ENCODE peak calls at places on chromosome X, in nine cellular contexts. D, C, H, F, A, K, X, G and U are unnamed samples.

GRCh38 chrX:1323315-1323714 is 13.3 kb upstream of the IL3RA start:
- DNase-seq in C (no peak), F (peak), X (no peak), A (peak), D (peak), K (no peak), G (peak), H (no peak), U (peak)

GRCh38 chrX:45445745-45446412 is 245.2 kb upstream of the DIPK2B start:
- DNase-seq in K (no peak), H (no peak), D (no peak), G (no peak), A (no peak), C (peak), F (no peak), X (no peak), U (no peak)

GRCh38 chrX:29661290-29661689 is 554.1 kb upstream of the MAGEB2 start:
- DNase-seq in C (no peak), D (no peak), H (no peak), A (no peak), K (no peak), F (no peak), X (no peak), G (no peak), U (no peak)

GRCh38 chrX:151974336-151975227 is at the start of gene GABRE:
- DNase-seq in D (no peak), F (no peak), K (no peak), G (peak), C (no peak), H (peak), A (peak), X (no peak), U (peak)

GRCh38 chrX:118847676-118848075 is 24.1 kb downstream of the ZCCHC12 start:
- DNase-seq in G (peak), C (no peak), F (no peak), D (peak), X (no peak), K (no peak), A (no peak), H (no peak), U (no peak)

GRCh38 chrX:8049827-8050226 is 121.2 kb downstream of the VCX2 start:
- DNase-seq in H (no peak), F (no peak), D (no peak), A (no peak), X (no peak), K (no peak), G (no peak), C (no peak), U (no peak)

GRCh38 chrX:137792214-137792613 is 226.3 kb downstream of the ZIC3 start:
- DNase-seq in C (no peak), H (no peak), A (no peak), K (no peak), D (no peak), G (no peak), X (no peak), F (no peak), U (no peak)

GRCh38 chrX:42102586-42103282 is 179.4 kb upstream of the CASK start:
- DNase-seq in H (peak), G (no peak), D (no peak), A (no peak), X (no peak), K (no peak), C (no peak), F (no peak), U (no peak)

GRCh38 chrX:69066021-69066757 is 99.1 kb downstream of the PJA1 start:
- DNase-seq in K (peak), C (no peak), F (peak), A (no peak), H (no peak), G (no peak), D (no peak), X (no peak), U (no peak)

GRCh38 chrX:77953708-77954107 is 15.7 kb downstream of the PGAM4 start:
- DNase-seq in K (no peak), H (no peak), A (no peak), X (no peak), C (no peak), G (no peak), F (no peak), D (no peak), U (no peak)

GRCh38 chrX:12984629-12985303 is 9.9 kb downstream of the TMSB4X start:
- DNase-seq in D (no peak), C (no peak), H (no peak), K (no peak), A (no peak), X (no peak), F (no peak), G (no peak), U (no peak)

GRCh38 chrX:118049713-118050112 is 66.9 kb downstream of the KLHL13 start:
- DNase-seq in H (no peak), A (no peak), C (no peak), G (no peak), X (no peak), K (no peak), D (no peak), F (no peak), U (no peak)

GRCh38 chrX:66902081-66902480 is 263.2 kb upstream of the EDA2R start:
- DNase-seq in K (no peak), D (no peak), H (no peak), F (no peak), X (no peak), A (no peak), G (no peak), C (no peak), U (no peak)

GRCh38 chrX:91389026-91389425 is 45.6 kb upstream of the PABPC5 start:
- DNase-seq in X (no peak), H (no peak), C (no peak), F (no peak), D (no peak), G (no peak), A (no peak), K (no peak), U (no peak)

GRCh38 chrX:129738466-129739308 is at the start of gene XPNPEP2:
- DNase-seq in F (no peak), D (no peak), G (peak), C (peak), H (no peak), X (no peak), A (peak), K (no peak), U (no peak)

GRCh38 chrX:34848281-34848680 is 94.3 kb upstream of the FAM47B start:
- DNase-seq in X (no peak), C (peak), D (no peak), G (no peak), K (no peak), A (no peak), H (no peak), F (no peak), U (no peak)

GRCh38 chrX:49915352-49916222 is 6.8 kb upstream of the CLCN5 start:
- DNase-seq in D (peak), F (no peak), H (peak), A (no peak), G (peak), K (no peak), X (no peak), C (no peak), U (peak)

GRCh38 chrX:108309144-108309543 is 129.1 kb downstream of the COL4A6 start:
- DNase-seq in X (no peak), D (no peak), C (no peak), G (no peak), A (no peak), H (no peak), F (no peak), K (no peak), U (no peak)

GRCh38 chrX:41543022-41543421 is 95.9 kb downstream of the NYX start:
- DNase-seq in H (no peak), C (no peak), K (no peak), G (no peak), F (no peak), X (no peak), A (no peak), D (no peak), U (no peak)

GRCh38 chrX:96004386-96004785 is 680.3 kb upstream of the DIAPH2 start:
- DNase-seq in H (no peak), D (no peak), F (no peak), C (no peak), X (no peak), G (no peak), K (no peak), A (no peak), U (no peak)

GRCh38 chrX:17007134-17007768 is 60.8 kb downstream of the REPS2 start:
- DNase-seq in H (no peak), C (no peak), G (peak), F (no peak), A (no peak), K (no peak), D (peak), X (no peak), U (no peak)

GRCh38 chrX:139158256-139158655 is 372.3 kb upstream of the F9 start:
- DNase-seq in A (no peak), K (no peak), D (no peak), G (no peak), C (no peak), F (no peak), H (no peak), X (no peak), U (no peak)

GRCh38 chrX:105313596-105313995 is 93.1 kb upstream of the TEX13A start:
- DNase-seq in X (no peak), A (no peak), H (no peak), K (no peak), C (no peak), G (no peak), F (no peak), D (no peak), U (no peak)

GRCh38 chrX:137194164-137194563 is 160.4 kb upstream of the GPR101 start:
- DNase-seq in G (peak), H (no peak), X (no peak), C (no peak), F (no peak), A (no peak), D (peak), K (no peak), U (peak)

GRCh38 chrX:1558761-1559468 is 21.9 kb upstream of the P2RY8 start:
- DNase-seq in F (no peak), H (no peak), G (no peak), X (peak), K (peak), D (no peak), C (no peak), A (no peak), U (no peak)

GRCh38 chrX:148536961-148537360 is 36.5 kb downstream of the AFF2 start:
- DNase-seq in X (no peak), D (no peak), C (no peak), H (no peak), A (no peak), K (no peak), F (no peak), G (no peak), U (no peak)

DNA sequence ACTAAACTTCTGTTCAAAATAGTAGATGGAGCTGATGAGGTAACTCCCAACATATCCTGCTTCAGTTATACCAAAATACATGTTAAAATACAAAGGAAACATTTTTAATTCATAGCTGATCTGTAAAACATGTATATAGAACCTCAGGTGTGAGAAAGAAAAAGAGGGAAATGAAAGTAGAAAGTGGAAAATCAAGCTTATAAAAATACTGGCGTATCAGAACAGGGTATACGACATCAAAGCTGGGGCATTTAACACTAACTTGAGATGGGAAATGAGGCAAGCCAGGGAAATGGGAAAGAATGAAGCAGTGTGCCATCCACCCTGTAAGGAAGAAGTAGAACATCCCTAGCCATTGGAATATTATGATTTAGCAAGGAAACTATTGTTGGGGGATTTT is 767.5 kb downstream of the DMD start:
- DNase-seq in K (no peak), G (no peak), H (no peak), F (no peak), D (no peak), X (no peak), A (no peak), C (no peak), U (no peak)
- TF ChIP-seq CTCF in K (no peak), G (no peak), H (no peak), F (no peak), D (no peak), X (no peak), A (no peak), C (no peak), U (no peak)

GRCh38 chrX:103488332-103488731 is 31.0 kb downstream of the RAB40A start:
- DNase-seq in H (no peak), A (no peak), K (no peak), G (peak), C (no peak), X (no peak), F (no peak), D (no peak), U (no peak)
- TF ChIP-seq CTCF in H (peak), A (peak), K (peak), G (peak), C (peak), X (peak), F (peak), D (no peak), U (peak)

DNA sequence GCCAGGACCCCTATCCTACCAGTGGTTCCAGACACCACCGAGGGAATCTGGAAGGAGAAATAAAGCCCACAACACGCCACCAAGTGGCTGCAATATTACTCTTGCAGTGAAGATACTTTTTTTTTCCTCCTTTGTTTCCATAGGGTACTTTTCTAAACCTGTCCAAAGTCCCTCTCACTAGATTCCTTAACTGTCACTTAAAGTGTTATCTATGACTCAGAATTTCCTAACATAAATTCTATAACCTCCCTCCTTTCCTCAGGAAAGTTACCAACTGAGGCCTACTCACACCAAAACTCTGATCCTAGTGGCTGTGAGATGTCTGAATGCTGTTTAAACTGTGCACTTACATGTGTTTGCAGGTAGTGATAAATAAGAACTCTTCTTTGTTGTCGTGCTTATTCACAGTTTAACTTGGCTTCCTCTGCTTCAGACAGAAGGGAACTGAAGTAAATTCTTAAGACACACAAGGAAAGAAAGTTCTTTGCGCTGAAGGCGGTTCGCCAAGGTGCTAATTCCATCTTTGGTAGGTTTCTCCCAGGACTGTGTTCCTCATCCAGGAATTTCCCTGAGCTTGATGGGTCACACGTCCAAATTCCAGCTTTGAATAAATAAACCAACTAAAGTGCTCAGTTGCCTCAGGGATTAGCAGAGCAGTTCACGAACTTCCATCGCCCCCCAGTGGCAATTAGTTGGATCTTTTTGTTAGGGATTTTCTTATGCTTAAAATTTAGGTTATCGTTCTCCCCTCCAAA is 10.7 kb upstream of the HCCS start:
- DNase-seq in C (peak), F (no peak), K (no peak), X (no peak), D (no peak), A (no peak), G (peak), H (peak), U (peak)
- TF ChIP-seq CTCF in C (peak), F (no peak), K (peak), X (no peak), D (no peak), A (peak), G (peak), H (peak), U (peak)

GRCh38 chrX:81263067-81263466 is 61.2 kb downstream of the SH3BGRL start:
- DNase-seq in H (no peak), G (no peak), X (no peak), K (no peak), A (no peak), D (no peak), F (no peak), C (no peak), U (no peak)

GRCh38 chrX:81259714-81260395 is 58.0 kb downstream of the SH3BGRL start:
- DNase-seq in K (no peak), F (no peak), H (no peak), D (no peak), X (no peak), C (no peak), G (no peak), A (no peak), U (no peak)

GRCh38 chrX:81261576-81261975 is 59.7 kb downstream of the SH3BGRL start:
- DNase-seq in H (no peak), G (no peak), F (no peak), K (no peak), X (no peak), D (no peak), C (no peak), A (no peak), U (no peak)

GRCh38 chrX:81259008-81259713 is 57.3 kb downstream of the SH3BGRL start:
- DNase-seq in X (no peak), A (no peak), K (no peak), C (no peak), D (no peak), H (no peak), F (no peak), G (no peak), U (no peak)

GRCh38 chrX:81257817-81258216 is 55.9 kb downstream of the SH3BGRL start:
- DNase-seq in X (no peak), A (no peak), G (no peak), K (no peak), D (no peak), F (no peak), C (no peak), H (no peak), U (no peak)
- TF ChIP-seq CTCF in X (no peak), A (no peak), G (no peak), K (no peak), D (no peak), F (no peak), C (no peak), H (no peak), U (no peak)